ENCODE peak calls at places on chromosome 4, in seven cellular contexts. S, Q, X, T, A, F and L are unnamed samples.

GRCh38 chr4:98945297-98945850 is 16.4 kb upstream of the EIF4E start:
- DNase-seq in S (no peak), Q (no peak), X (no peak), T (peak; percentile 20), A (no peak), F (no peak), L (no peak)

GRCh38 chr4:138897818-138898226 is 117.8 kb upstream of the NOCT start:
- DNase-seq in S (no peak), Q (no peak), X (no peak), T (peak; percentile 55), A (peak; percentile 94), F (no peak), L (peak; percentile 10)

GRCh38 chr4:46146993-46147392 is 23.1 kb upstream of the GABRG1 start:
- DNase-seq in S (no peak), Q (no peak), X (no peak), T (no peak), A (no peak), F (no peak), L (no peak)

GRCh38 chr4:153137168-153137567 is 67.1 kb upstream of the TRIM2 start:
- DNase-seq in S (no peak), Q (no peak), X (no peak), T (peak; percentile 90), A (peak; percentile 83), F (no peak), L (peak; percentile 69)

GRCh38 chr4:143564472-143564871 is 51.0 kb downstream of the SMARCA5 start:
- DNase-seq in S (no peak), Q (no peak), X (no peak), T (no peak), A (no peak), F (no peak), L (no peak)

GRCh38 chr4:54783402-54784110 is 125.8 kb downstream of the KIT start:
- DNase-seq in S (no peak), Q (no peak), X (no peak), T (no peak), A (no peak), F (no peak), L (no peak)

GRCh38 chr4:108193891-108194672 is 25.4 kb upstream of the LEF1 start:
- DNase-seq in S (no peak), Q (no peak), X (no peak), T (no peak), A (no peak), F (no peak), L (no peak)

GRCh38 chr4:164508126-164508525 is 245.8 kb upstream of the SMIM31 start:
- DNase-seq in S (no peak), Q (no peak), X (no peak), T (no peak), A (no peak), F (no peak), L (no peak)

GRCh38 chr4:19657856-19658255 is 593.8 kb upstream of the SLIT2 start:
- DNase-seq in S (no peak), Q (no peak), X (no peak), T (peak; percentile 45), A (no peak), F (no peak), L (no peak)

GRCh38 chr4:2820216-2820982 is 23.2 kb upstream of the ADD1 start:
- DNase-seq in S (no peak), Q (no peak), X (no peak), T (no peak), A (no peak), F (no peak), L (no peak)

GRCh38 chr4:41384992-41385391 is 128.3 kb downstream of the UCHL1 start:
- DNase-seq in S (peak; percentile 71), Q (no peak), X (no peak), T (peak; percentile 41), A (no peak), F (peak; percentile 83), L (peak; percentile 59)

GRCh38 chr4:74840931-74841330 is 46.6 kb upstream of the BTC start:
- DNase-seq in S (no peak), Q (no peak), X (no peak), T (peak; percentile 19), A (no peak), F (no peak), L (no peak)

GRCh38 chr4:182738283-182739047 is 178.7 kb downstream of the DCTD start:
- DNase-seq in S (no peak), Q (no peak), X (no peak), T (no peak), A (peak; percentile 57), F (no peak), L (no peak)

GRCh38 chr4:52645315-52645714 is 13.8 kb downstream of the USP46 start:
- DNase-seq in S (no peak), Q (no peak), X (no peak), T (no peak), A (no peak), F (no peak), L (no peak)

GRCh38 chr4:101126044-101126443 is 221.3 kb downstream of the PPP3CA start:
- DNase-seq in S (no peak), Q (no peak), X (no peak), T (peak; percentile 31), A (peak; percentile 47), F (no peak), L (no peak)

GRCh38 chr4:155548173-155548572 is 118.5 kb upstream of the GUCY1A1 start:
- DNase-seq in S (no peak), Q (no peak), X (no peak), T (no peak), A (peak; percentile 14), F (no peak), L (no peak)

GRCh38 chr4:53963786-53964185 is 100.6 kb downstream of the CHIC2 start:
- DNase-seq in S (no peak), Q (no peak), X (no peak), T (no peak), A (no peak), F (no peak), L (no peak)

GRCh38 chr4:156999175-156999517 is 27.5 kb upstream of the PDGFC start:
- DNase-seq in S (peak; percentile 67), Q (no peak), X (no peak), T (peak; percentile 99), A (peak; percentile 97), F (peak; percentile 58), L (peak; percentile 57)

GRCh38 chr4:4784379-4784778 is 75.1 kb upstream of the MSX1 start:
- DNase-seq in S (no peak), Q (no peak), X (no peak), T (no peak), A (no peak), F (no peak), L (no peak)

GRCh38 chr4:61202100-61202637 is 2.0 kb downstream of the ADGRL3 start:
- DNase-seq in S (no peak), Q (no peak), X (no peak), T (peak; percentile 9), A (no peak), F (no peak), L (no peak)

GRCh38 chr4:169663894-169664293 is 43.5 kb downstream of the CLCN3 start:
- DNase-seq in S (no peak), Q (no peak), X (no peak), T (peak; percentile 57), A (peak; percentile 31), F (no peak), L (peak; percentile 74)

GRCh38 chr4:2825740-2826139 is 17.9 kb upstream of the ADD1 start:
- DNase-seq in S (no peak), Q (no peak), X (no peak), T (no peak), A (no peak), F (no peak), L (no peak)

GRCh38 chr4:154465085-154465484 is 26.5 kb downstream of the DCHS2 start:
- DNase-seq in S (no peak), Q (no peak), X (no peak), T (no peak), A (no peak), F (no peak), L (no peak)

GRCh38 chr4:100907465-100908454 is 389.9 kb upstream of the EMCN start:
- DNase-seq in S (no peak), Q (no peak), X (no peak), T (peak; percentile 43), A (peak; percentile 5), F (no peak), L (no peak)

GRCh38 chr4:76952631-76953587 is 3.4 kb downstream of the SEPTIN11 start:
- DNase-seq in S (no peak), Q (no peak), X (no peak), T (peak; percentile 43), A (no peak), F (no peak), L (no peak)

GRCh38 chr4:184959309-184959708 is 59.0 kb upstream of the HELT start:
- DNase-seq in S (no peak), Q (no peak), X (no peak), T (no peak), A (no peak), F (no peak), L (no peak)

GRCh38 chr4:110618091-110619000 is 4.5 kb downstream of the PITX2 start:
- DNase-seq in S (no peak), Q (no peak), X (no peak), T (no peak), A (no peak), F (no peak), L (peak; percentile 79)

GRCh38 chr4:88818650-88819470 is 121.2 kb upstream of the NAP1L5 start:
- DNase-seq in S (peak; percentile 63), Q (peak; percentile 64), X (peak; percentile 25), T (peak; percentile 70), A (peak; percentile 59), F (peak; percentile 31), L (peak; percentile 77)

GRCh38 chr4:144350706-144351105 is 210.2 kb upstream of the GYPA start:
- DNase-seq in S (no peak), Q (no peak), X (no peak), T (peak; percentile 18), A (no peak), F (no peak), L (no peak)

GRCh38 chr4:173866289-173866688 is 336.3 kb upstream of the HAND2 start:
- DNase-seq in S (no peak), Q (no peak), X (no peak), T (peak; percentile 11), A (no peak), F (no peak), L (no peak)

GRCh38 chr4:87153078-87153477 is 67.3 kb downstream of the KLHL8 start:
- DNase-seq in S (no peak), Q (no peak), X (no peak), T (no peak), A (no peak), F (no peak), L (no peak)

GRCh38 chr4:26466871-26467270 is 23.4 kb downstream of the CCKAR start:
- DNase-seq in S (no peak), Q (peak; percentile 4), X (no peak), T (no peak), A (no peak), F (no peak), L (no peak)

GRCh38 chr4:107814758-107815552 is 9.8 kb upstream of the SGMS2 start:
- DNase-seq in S (no peak), Q (no peak), X (no peak), T (no peak), A (no peak), F (no peak), L (no peak)

GRCh38 chr4:102392033-102392744 is 46.9 kb upstream of the SLC39A8 start:
- DNase-seq in S (no peak), Q (no peak), X (no peak), T (no peak), A (no peak), F (no peak), L (no peak)